ENCODE peak calls at places on chromosome 4, in eight cellular contexts. U, N, B, Q, K, Z, S and E are unnamed samples.

GRCh38 chr4:6992728-6993655 is 50.2 kb upstream of the TADA2B start:
- DNase-seq in U (peak; percentile 58), N (peak; percentile 78), B (peak; percentile 38), Q (no peak), K (peak; percentile 43), Z (no peak), S (peak; percentile 31), E (no peak)

GRCh38 chr4:141248029-141248428 is 27.3 kb downstream of the ZNF330 start:
- DNase-seq in U (peak; percentile 74), N (no peak), B (no peak), Q (no peak), K (no peak), Z (no peak), S (no peak), E (peak; percentile 17)

GRCh38 chr4:188032583-188032982 is 37.0 kb downstream of the ZFP42 start:
- DNase-seq in U (no peak), N (no peak), B (no peak), Q (no peak), K (no peak), Z (no peak), S (no peak), E (no peak)

GRCh38 chr4:119040711-119041185 is 94.9 kb upstream of the MYOZ2 start:
- DNase-seq in U (no peak), N (no peak), B (peak; percentile 21), Q (no peak), K (no peak), Z (no peak), S (no peak), E (peak; percentile 89)

GRCh38 chr4:100694467-100694866 is 176.6 kb upstream of the EMCN start:
- DNase-seq in U (no peak), N (no peak), B (no peak), Q (no peak), K (no peak), Z (no peak), S (no peak), E (no peak)

GRCh38 chr4:88792268-88792781 is 94.7 kb upstream of the NAP1L5 start:
- DNase-seq in U (no peak), N (no peak), B (peak; percentile 63), Q (peak; percentile 9), K (no peak), Z (no peak), S (no peak), E (peak; percentile 79)

GRCh38 chr4:118351851-118352827 is 664 bp downstream of the PRSS12 start:
- DNase-seq in U (peak; percentile 66), N (no peak), B (no peak), Q (peak; percentile 10), K (peak; percentile 81), Z (peak; percentile 65), S (no peak), E (peak; percentile 35)

GRCh38 chr4:68416591-68416990 is 30.7 kb upstream of the TMPRSS11E start:
- DNase-seq in U (no peak), N (no peak), B (peak; percentile 75), Q (no peak), K (no peak), Z (no peak), S (no peak), E (no peak)

GRCh38 chr4:65624651-65625050 is 45.6 kb downstream of the EPHA5 start:
- DNase-seq in U (no peak), N (no peak), B (peak; percentile 52), Q (no peak), K (no peak), Z (no peak), S (no peak), E (peak; percentile 36)

GRCh38 chr4:188941524-188942109 is 802.4 kb downstream of the TRIML1 start:
- DNase-seq in U (no peak), N (no peak), B (peak; percentile 87), Q (peak; percentile 90), K (no peak), Z (no peak), S (no peak), E (peak; percentile 98)

GRCh38 chr4:17707671-17708070 is 73.8 kb downstream of the FAM184B start:
- DNase-seq in U (no peak), N (no peak), B (peak; percentile 55), Q (no peak), K (no peak), Z (no peak), S (no peak), E (no peak)

GRCh38 chr4:143700060-143700419 is 435 bp downstream of the FREM3 start:
- DNase-seq in U (no peak), N (no peak), B (no peak), Q (no peak), K (no peak), Z (peak; percentile 71), S (no peak), E (peak; percentile 11)

GRCh38 chr4:143335979-143336827 is 473 bp upstream of the GAB1 start:
- DNase-seq in U (peak; percentile 94), N (peak; percentile 78), B (peak; percentile 74), Q (peak; percentile 80), K (peak; percentile 89), Z (peak; percentile 96), S (peak; percentile 92), E (peak; percentile 94)

GRCh38 chr4:2243682-2244380 is 1.9 kb upstream of the HAUS3 start:
- DNase-seq in U (peak; percentile 58), N (peak; percentile 51), B (no peak), Q (peak; percentile 40), K (no peak), Z (peak; percentile 78), S (peak; percentile 73), E (peak; percentile 32)

DNA sequence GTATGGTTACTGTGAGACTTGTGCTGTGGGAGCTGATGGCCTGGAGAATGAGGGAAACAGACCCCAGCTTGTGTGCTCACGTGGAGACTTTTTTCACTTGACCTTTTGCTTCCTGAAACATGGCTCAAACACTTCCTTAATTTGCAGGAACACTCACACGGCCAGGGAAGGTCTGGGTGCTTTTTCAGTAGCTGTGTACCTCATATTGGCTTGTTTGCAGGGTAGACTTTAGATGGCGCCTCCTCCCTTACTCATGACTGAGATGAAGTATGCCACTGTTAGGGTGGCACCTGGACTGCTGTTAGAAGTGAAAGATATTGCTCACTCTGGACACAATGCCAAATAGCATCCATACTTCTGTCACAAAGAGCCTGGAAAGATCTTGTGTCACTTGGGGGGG is 75.7 kb upstream of the WDR1 start:
- DNase-seq in U (no peak), N (no peak), B (no peak), Q (no peak), K (no peak), Z (no peak), S (no peak), E (no peak)
- TF ChIP-seq CTCF in U (no peak), N (no peak), B (no peak), Q (no peak), K (no peak), Z (no peak), S (no peak), E (no peak)

GRCh38 chr4:86451560-86452322 is 91.9 kb upstream of the MAPK10 start:
- DNase-seq in U (no peak), N (no peak), B (peak; percentile 61), Q (peak; percentile 3), K (no peak), Z (no peak), S (no peak), E (no peak)
- H3K4me3 ChIP-seq in U (peak overlapping the region; percentile 10), N (no peak overlapping the region), B (no peak overlapping the region), Q (no peak overlapping the region), K (no peak overlapping the region), Z (peak overlapping the region; percentile 37), S (peak overlapping the region; percentile 77), E (peak overlapping the region; percentile 30)

GRCh38 chr4:144788469-144788868 is 142.5 kb downstream of the HHIP start:
- DNase-seq in U (no peak), N (no peak), B (no peak), Q (no peak), K (no peak), Z (no peak), S (no peak), E (no peak)

GRCh38 chr4:144782345-144782744 is 136.4 kb downstream of the HHIP start:
- DNase-seq in U (no peak), N (no peak), B (peak; percentile 29), Q (no peak), K (no peak), Z (no peak), S (no peak), E (peak; percentile 56)

GRCh38 chr4:144787365-144788263 is 141.7 kb downstream of the HHIP start:
- DNase-seq in U (no peak), N (peak; percentile 60), B (peak; percentile 62), Q (peak; percentile 47), K (no peak), Z (no peak), S (no peak), E (peak; percentile 62)
- TF ChIP-seq CTCF in U (peak; percentile 55), N (peak; percentile 71), B (peak; percentile 87), Q (peak; percentile 46), K (no peak), Z (no peak), S (no peak), E (peak; percentile 62)

GRCh38 chr4:95539056-95539455 is 9.7 kb downstream of the UNC5C start:
- DNase-seq in U (no peak), N (no peak), B (no peak), Q (no peak), K (no peak), Z (no peak), S (no peak), E (no peak)

GRCh38 chr4:95537181-95537580 is 11.6 kb downstream of the UNC5C start:
- DNase-seq in U (no peak), N (no peak), B (no peak), Q (no peak), K (no peak), Z (no peak), S (no peak), E (no peak)

GRCh38 chr4:95536650-95537049 is 12.1 kb downstream of the UNC5C start:
- DNase-seq in U (no peak), N (no peak), B (no peak), Q (no peak), K (no peak), Z (no peak), S (no peak), E (no peak)

GRCh38 chr4:95540227-95540626 is 8.5 kb downstream of the UNC5C start:
- DNase-seq in U (no peak), N (no peak), B (no peak), Q (no peak), K (no peak), Z (no peak), S (no peak), E (no peak)

GRCh38 chr4:95537967-95538485 is 10.7 kb downstream of the UNC5C start:
- DNase-seq in U (no peak), N (no peak), B (no peak), Q (no peak), K (no peak), Z (no peak), S (no peak), E (no peak)
- H3K4me3 ChIP-seq in U (peak overlapping the region; percentile 15), N (no peak overlapping the region), B (no peak overlapping the region), Q (no peak overlapping the region), K (no peak overlapping the region), Z (no peak overlapping the region), S (peak overlapping the region; percentile 98), E (no peak overlapping the region)

DNA sequence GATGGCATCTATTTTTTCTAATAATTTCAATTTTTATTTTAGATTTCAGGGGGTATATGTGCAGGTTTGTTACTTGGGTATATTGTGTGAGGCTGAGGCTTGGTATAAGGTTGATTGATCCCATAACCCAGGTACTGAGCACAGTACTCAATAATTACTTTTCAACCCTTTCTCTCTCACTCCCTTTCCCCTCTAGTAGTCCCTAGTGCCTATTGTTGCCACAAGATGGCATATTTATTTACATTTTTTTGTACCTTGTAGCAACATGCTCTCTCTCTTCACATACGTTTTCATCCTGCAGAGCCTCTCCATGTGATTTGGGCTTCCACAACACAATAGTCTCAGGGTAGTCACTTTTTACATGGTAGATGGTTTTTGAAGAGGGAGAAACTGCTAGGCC is 172.0 kb downstream of the ATOH1 start:
- DNase-seq in U (no peak), N (no peak), B (no peak), Q (no peak), K (no peak), Z (no peak), S (no peak), E (no peak)
- TF ChIP-seq CTCF in U (no peak), N (no peak), B (peak; percentile 24), Q (no peak), K (no peak), Z (no peak), S (no peak), E (no peak)